ENCODE peak calls at places on chromosomes 4 and X, in nine cellular contexts. F is NAMALWA, W is ureter, G is astrocyte of the cerebellum, V is T1000, J is BJ, M is kidney tubule cell, Q is transverse colon, N is suprapubic skin. T is an unnamed sample.

GRCh38 chr4:2936773-2937145 is 26.4 kb downstream of the NOP14 start:
- DNase-seq in F (peak; percentile 64), W (peak; percentile 54), G (no peak), V (peak; percentile 40), J (no peak), M (peak; percentile 90), Q (no peak), N (peak; percentile 52), T (no peak)

GRCh38 chrX:57134702-57135101 is 2.5 kb downstream of the SPIN2A start:
- DNase-seq in F (no peak), W (no peak), G (no peak), V (no peak), J (no peak), M (peak; percentile 54), Q (no peak), N (no peak), T (no peak)

GRCh38 chrX:135185795-135186443 is 14.7 kb upstream of the CT55 start:
- DNase-seq in F (peak; percentile 57), W (no peak), G (peak; percentile 3), V (no peak), J (peak; percentile 2), M (peak; percentile 60), Q (no peak), N (no peak), T (peak; percentile 34)

GRCh38 chrX:108641589-108642272 is 94.6 kb downstream of the IRS4 start:
- DNase-seq in F (no peak), W (no peak), G (no peak), V (no peak), J (no peak), M (no peak), Q (no peak), N (no peak), T (no peak)

GRCh38 chr4:19936471-19936870 is 315.2 kb upstream of the SLIT2 start:
- DNase-seq in F (no peak), W (no peak), G (peak; percentile 94), V (no peak), J (peak; percentile 57), M (peak; percentile 78), Q (no peak), N (no peak), T (no peak)

GRCh38 chr4:102466298-102466697 is 34.9 kb upstream of the NFKB1 start:
- DNase-seq in F (no peak), W (no peak), G (no peak), V (no peak), J (no peak), M (peak; percentile 62), Q (no peak), N (no peak), T (no peak)

GRCh38 chr4:154399259-154399974 is 92.2 kb downstream of the DCHS2 start:
- DNase-seq in F (peak; percentile 8), W (no peak), G (peak; percentile 18), V (no peak), J (no peak), M (peak; percentile 44), Q (no peak), N (no peak), T (no peak)

GRCh38 chrX:118975831-118976598 is 1.6 kb downstream of the LONRF3 start:
- DNase-seq in F (no peak), W (peak; percentile 77), G (no peak), V (no peak), J (no peak), M (peak; percentile 82), Q (peak; percentile 78), N (peak; percentile 87), T (peak; percentile 25)